ENCODE peak calls at places on chromosomes 12 and 14, in eight cellular contexts. M is sciatic nerve; F is NCI-H2081; G is midbrain; I is NCI-H2171; Y is caudate nucleus; T is HEK293T; H is stimulated activated CD8-positive, alpha-beta memory T cell treated with anti-CD3 and anti-CD28 coated beads, Interleukin-7, amount 100 ng/mL, for 24 hours. P is an unnamed sample.

GRCh38 chr14:49549881-49550280 is 36.3 kb downstream of the RPS29 start:
- DNase-seq in T (no peak), I (no peak), Y (no peak), H (no peak), G (no peak), F (no peak), M (no peak), P (no peak)

GRCh38 chr12:94134226-94134795 is 14.1 kb upstream of the PLXNC1 start:
- DNase-seq in G (peak), T (peak), F (peak), M (no peak), Y (no peak), I (peak), H (no peak), P (peak)

GRCh38 chr12:78473136-78473535 is 391.4 kb upstream of the SYT1 start:
- DNase-seq in G (no peak), I (peak), T (no peak), H (no peak), F (no peak), Y (peak), M (no peak), P (no peak)

GRCh38 chr12:113815031-113815430 is 151.1 kb downstream of the RBM19 start:
- DNase-seq in I (no peak), T (no peak), M (no peak), Y (no peak), G (no peak), F (no peak), H (no peak), P (no peak)

GRCh38 chr14:33714527-33715222 is 236.2 kb downstream of the EGLN3 start:
- DNase-seq in M (no peak), H (no peak), G (no peak), I (no peak), T (no peak), Y (no peak), F (peak), P (no peak)

GRCh38 chr12:59570134-59570533 is 25.7 kb upstream of the SLC16A7 start:
- DNase-seq in Y (no peak), I (no peak), T (no peak), M (no peak), F (no peak), G (no peak), H (no peak), P (no peak)

GRCh38 chr12:15216036-15216889 is 5.0 kb downstream of the RERG start:
- DNase-seq in Y (no peak), F (no peak), H (no peak), T (no peak), M (no peak), I (no peak), G (no peak), P (no peak)

GRCh38 chr12:106114084-106115068 is 24.4 kb downstream of the NUAK1 start:
- DNase-seq in G (no peak), I (no peak), F (no peak), H (no peak), M (no peak), T (no peak), Y (no peak), P (no peak)

GRCh38 chr12:130479401-130480125 is 141.9 kb downstream of the PIWIL1 start:
- DNase-seq in H (no peak), M (no peak), T (no peak), F (no peak), G (no peak), Y (no peak), I (no peak), P (no peak)

GRCh38 chr12:19110541-19110940 is 19.0 kb upstream of the PLEKHA5 start:
- DNase-seq in G (no peak), T (no peak), H (no peak), F (no peak), I (no peak), M (no peak), Y (no peak), P (no peak)

GRCh38 chr12:18629916-18630315 is 107.9 kb downstream of the PLCZ1 start:
- DNase-seq in Y (no peak), G (no peak), H (no peak), T (no peak), M (no peak), F (no peak), I (no peak), P (no peak)

GRCh38 chr14:24262821-24263733 is at the start of gene TGM1:
- DNase-seq in Y (no peak), M (no peak), G (no peak), T (no peak), F (no peak), I (no peak), H (no peak), P (no peak)

GRCh38 chr14:61631044-61631692 is 64.1 kb upstream of the HIF1A start:
- DNase-seq in T (no peak), I (no peak), M (no peak), H (no peak), Y (no peak), G (no peak), F (peak), P (no peak)

GRCh38 chr14:104965561-104966231 is 12.5 kb downstream of the AHNAK2 start:
- DNase-seq in G (no peak), H (no peak), Y (no peak), T (no peak), M (no peak), F (no peak), I (no peak), P (no peak)

GRCh38 chr12:109731806-109732205 is 18.2 kb downstream of the FAM222A start:
- DNase-seq in T (no peak), F (no peak), I (no peak), G (no peak), H (no peak), Y (no peak), M (peak), P (no peak)

GRCh38 chr12:40734283-40734682 is 42.0 kb downstream of the CNTN1 start:
- DNase-seq in T (peak), F (no peak), I (no peak), Y (no peak), M (no peak), H (no peak), G (no peak), P (no peak)

GRCh38 chr14:63902375-63902976 is 49.7 kb downstream of the SYNE2 start:
- DNase-seq in I (no peak), H (no peak), G (no peak), M (no peak), Y (no peak), F (no peak), T (no peak), P (no peak)